ENCODE peak calls at places on chromosomes 12 and 14, in eight cellular contexts. One of them, this sample, is unnamed.

GRCh38 chr14:57182760-57183503 is 85.8 kb downstream of the EXOC5 start:
- DNase-seq in heart left ventricle: no peak
- DNase-seq in type B pancreatic cell: no peak
- DNase-seq in left cardiac atrium: no peak
- DNase-seq in activated CD8-positive, alpha-beta memory T cell treated with anti-CD3 and anti-CD28 coated beads, Interleukin-2, amount 10 ng/mL, durations not matched to agents 7 days and 5 days: no peak
- DNase-seq in GM04504: no peak
- DNase-seq in ecto neural progenitor cell: peak
- DNase-seq in hepatic stellate cell: no peak
- DNase-seq in this sample: no peak

GRCh38 chr12:70758494-70758845 is 121.2 kb upstream of the PTPRB start:
- DNase-seq in activated CD8-positive, alpha-beta memory T cell treated with anti-CD3 and anti-CD28 coated beads, Interleukin-2, amount 10 ng/mL, durations not matched to agents 7 days and 5 days: no peak
- DNase-seq in ecto neural progenitor cell: no peak
- DNase-seq in type B pancreatic cell: no peak
- DNase-seq in heart left ventricle: no peak
- DNase-seq in left cardiac atrium: no peak
- DNase-seq in hepatic stellate cell: no peak
- DNase-seq in GM04504: no peak
- DNase-seq in this sample: no peak

GRCh38 chr12:71449373-71450070 is 9.9 kb downstream of the LGR5 start:
- DNase-seq in GM04504: no peak
- DNase-seq in type B pancreatic cell: no peak
- DNase-seq in ecto neural progenitor cell: no peak
- DNase-seq in left cardiac atrium: no peak
- DNase-seq in hepatic stellate cell: no peak
- DNase-seq in activated CD8-positive, alpha-beta memory T cell treated with anti-CD3 and anti-CD28 coated beads, Interleukin-2, amount 10 ng/mL, durations not matched to agents 7 days and 5 days: no peak
- DNase-seq in heart left ventricle: no peak
- DNase-seq in this sample: no peak

GRCh38 chr12:109701064-109701463 is 12.6 kb upstream of the FAM222A start:
- DNase-seq in type B pancreatic cell: no peak
- DNase-seq in GM04504: no peak
- DNase-seq in ecto neural progenitor cell: no peak
- DNase-seq in left cardiac atrium: no peak
- DNase-seq in hepatic stellate cell: no peak
- DNase-seq in activated CD8-positive, alpha-beta memory T cell treated with anti-CD3 and anti-CD28 coated beads, Interleukin-2, amount 10 ng/mL, durations not matched to agents 7 days and 5 days: no peak
- DNase-seq in heart left ventricle: no peak
- DNase-seq in this sample: no peak

GRCh38 chr12:75404231-75404630 is 13.3 kb downstream of the GLIPR1L2 start:
- DNase-seq in ecto neural progenitor cell: no peak
- DNase-seq in heart left ventricle: no peak
- DNase-seq in left cardiac atrium: no peak
- DNase-seq in activated CD8-positive, alpha-beta memory T cell treated with anti-CD3 and anti-CD28 coated beads, Interleukin-2, amount 10 ng/mL, durations not matched to agents 7 days and 5 days: no peak
- DNase-seq in type B pancreatic cell: no peak
- DNase-seq in GM04504: no peak
- DNase-seq in hepatic stellate cell: no peak
- DNase-seq in this sample: no peak

GRCh38 chr12:31362115-31362758 is 36.3 kb upstream of the SINHCAF start:
- DNase-seq in activated CD8-positive, alpha-beta memory T cell treated with anti-CD3 and anti-CD28 coated beads, Interleukin-2, amount 10 ng/mL, durations not matched to agents 7 days and 5 days: peak
- DNase-seq in heart left ventricle: no peak
- DNase-seq in hepatic stellate cell: no peak
- DNase-seq in ecto neural progenitor cell: peak
- DNase-seq in left cardiac atrium: no peak
- DNase-seq in type B pancreatic cell: no peak
- DNase-seq in GM04504: no peak
- DNase-seq in this sample: no peak

GRCh38 chr12:127726928-127727327 is 540.0 kb upstream of the TMEM132C start:
- DNase-seq in GM04504: no peak
- DNase-seq in type B pancreatic cell: no peak
- DNase-seq in heart left ventricle: no peak
- DNase-seq in ecto neural progenitor cell: no peak
- DNase-seq in activated CD8-positive, alpha-beta memory T cell treated with anti-CD3 and anti-CD28 coated beads, Interleukin-2, amount 10 ng/mL, durations not matched to agents 7 days and 5 days: no peak
- DNase-seq in hepatic stellate cell: no peak
- DNase-seq in left cardiac atrium: no peak
- DNase-seq in this sample: no peak

GRCh38 chr12:54028324-54029201 is at the start of gene HOXC6:
- DNase-seq in ecto neural progenitor cell: peak
- DNase-seq in type B pancreatic cell: no peak
- DNase-seq in activated CD8-positive, alpha-beta memory T cell treated with anti-CD3 and anti-CD28 coated beads, Interleukin-2, amount 10 ng/mL, durations not matched to agents 7 days and 5 days: no peak
- DNase-seq in left cardiac atrium: no peak
- DNase-seq in heart left ventricle: no peak
- DNase-seq in GM04504: no peak
- DNase-seq in hepatic stellate cell: no peak
- DNase-seq in this sample: no peak

GRCh38 chr12:14612895-14613294 is 45.2 kb upstream of the PLBD1 start:
- DNase-seq in type B pancreatic cell: no peak
- DNase-seq in ecto neural progenitor cell: no peak
- DNase-seq in hepatic stellate cell: no peak
- DNase-seq in GM04504: no peak
- DNase-seq in heart left ventricle: no peak
- DNase-seq in activated CD8-positive, alpha-beta memory T cell treated with anti-CD3 and anti-CD28 coated beads, Interleukin-2, amount 10 ng/mL, durations not matched to agents 7 days and 5 days: no peak
- DNase-seq in left cardiac atrium: no peak
- DNase-seq in this sample: no peak

GRCh38 chr14:95490727-95491451 is 25.6 kb downstream of the SYNE3 start:
- DNase-seq in activated CD8-positive, alpha-beta memory T cell treated with anti-CD3 and anti-CD28 coated beads, Interleukin-2, amount 10 ng/mL, durations not matched to agents 7 days and 5 days: no peak
- DNase-seq in ecto neural progenitor cell: no peak
- DNase-seq in left cardiac atrium: peak
- DNase-seq in heart left ventricle: peak
- DNase-seq in type B pancreatic cell: no peak
- DNase-seq in hepatic stellate cell: no peak
- DNase-seq in GM04504: no peak
- DNase-seq in this sample: no peak

GRCh38 chr12:89863332-89863938 is 154.8 kb upstream of the ATP2B1 start:
- DNase-seq in activated CD8-positive, alpha-beta memory T cell treated with anti-CD3 and anti-CD28 coated beads, Interleukin-2, amount 10 ng/mL, durations not matched to agents 7 days and 5 days: peak
- DNase-seq in hepatic stellate cell: no peak
- DNase-seq in ecto neural progenitor cell: no peak
- DNase-seq in heart left ventricle: no peak
- DNase-seq in GM04504: no peak
- DNase-seq in type B pancreatic cell: no peak
- DNase-seq in left cardiac atrium: no peak
- DNase-seq in this sample: no peak

GRCh38 chr12:49984476-49984890 is 11.7 kb downstream of the AQP6 start:
- DNase-seq in activated CD8-positive, alpha-beta memory T cell treated with anti-CD3 and anti-CD28 coated beads, Interleukin-2, amount 10 ng/mL, durations not matched to agents 7 days and 5 days: no peak
- DNase-seq in ecto neural progenitor cell: peak
- DNase-seq in GM04504: no peak
- DNase-seq in hepatic stellate cell: no peak
- DNase-seq in heart left ventricle: no peak
- DNase-seq in left cardiac atrium: no peak
- DNase-seq in type B pancreatic cell: no peak
- DNase-seq in this sample: peak

GRCh38 chr14:36508418-36509051 is 11.5 kb downstream of the NKX2-1 start:
- DNase-seq in type B pancreatic cell: no peak
- DNase-seq in heart left ventricle: no peak
- DNase-seq in ecto neural progenitor cell: peak
- DNase-seq in GM04504: no peak
- DNase-seq in hepatic stellate cell: no peak
- DNase-seq in left cardiac atrium: no peak
- DNase-seq in activated CD8-positive, alpha-beta memory T cell treated with anti-CD3 and anti-CD28 coated beads, Interleukin-2, amount 10 ng/mL, durations not matched to agents 7 days and 5 days: no peak
- DNase-seq in this sample: peak

GRCh38 chr14:36773558-36773957 is 111.9 kb downstream of the PAX9 start:
- DNase-seq in activated CD8-positive, alpha-beta memory T cell treated with anti-CD3 and anti-CD28 coated beads, Interleukin-2, amount 10 ng/mL, durations not matched to agents 7 days and 5 days: no peak
- DNase-seq in ecto neural progenitor cell: no peak
- DNase-seq in left cardiac atrium: no peak
- DNase-seq in GM04504: no peak
- DNase-seq in hepatic stellate cell: no peak
- DNase-seq in heart left ventricle: no peak
- DNase-seq in type B pancreatic cell: no peak
- DNase-seq in this sample: no peak

GRCh38 chr12:105113094-105113493 is 5.6 kb downstream of the WASHC4 start:
- DNase-seq in hepatic stellate cell: no peak
- DNase-seq in ecto neural progenitor cell: no peak
- DNase-seq in type B pancreatic cell: no peak
- DNase-seq in GM04504: no peak
- DNase-seq in left cardiac atrium: no peak
- DNase-seq in activated CD8-positive, alpha-beta memory T cell treated with anti-CD3 and anti-CD28 coated beads, Interleukin-2, amount 10 ng/mL, durations not matched to agents 7 days and 5 days: no peak
- DNase-seq in heart left ventricle: no peak
- DNase-seq in this sample: no peak

GRCh38 chr14:104161601-104162367 is 23.4 kb downstream of the KIF26A start:
- DNase-seq in GM04504: no peak
- DNase-seq in activated CD8-positive, alpha-beta memory T cell treated with anti-CD3 and anti-CD28 coated beads, Interleukin-2, amount 10 ng/mL, durations not matched to agents 7 days and 5 days: no peak
- DNase-seq in type B pancreatic cell: no peak
- DNase-seq in ecto neural progenitor cell: no peak
- DNase-seq in heart left ventricle: no peak
- DNase-seq in left cardiac atrium: no peak
- DNase-seq in hepatic stellate cell: no peak
- DNase-seq in this sample: no peak

GRCh38 chr12:28017126-28017872 is 44.8 kb upstream of the PTHLH start:
- DNase-seq in ecto neural progenitor cell: no peak
- DNase-seq in left cardiac atrium: no peak
- DNase-seq in activated CD8-positive, alpha-beta memory T cell treated with anti-CD3 and anti-CD28 coated beads, Interleukin-2, amount 10 ng/mL, durations not matched to agents 7 days and 5 days: no peak
- DNase-seq in heart left ventricle: no peak
- DNase-seq in hepatic stellate cell: no peak
- DNase-seq in GM04504: no peak
- DNase-seq in type B pancreatic cell: no peak
- DNase-seq in this sample: no peak

GRCh38 chr14:34380446-34380845 is 81.6 kb downstream of the SPTSSA start:
- DNase-seq in type B pancreatic cell: no peak
- DNase-seq in heart left ventricle: no peak
- DNase-seq in ecto neural progenitor cell: no peak
- DNase-seq in activated CD8-positive, alpha-beta memory T cell treated with anti-CD3 and anti-CD28 coated beads, Interleukin-2, amount 10 ng/mL, durations not matched to agents 7 days and 5 days: no peak
- DNase-seq in hepatic stellate cell: no peak
- DNase-seq in left cardiac atrium: no peak
- DNase-seq in GM04504: no peak
- DNase-seq in this sample: no peak

GRCh38 chr12:88958961-88959360 is 378.7 kb upstream of the KITLG start:
- DNase-seq in GM04504: no peak
- DNase-seq in ecto neural progenitor cell: no peak
- DNase-seq in hepatic stellate cell: no peak
- DNase-seq in heart left ventricle: no peak
- DNase-seq in type B pancreatic cell: no peak
- DNase-seq in activated CD8-positive, alpha-beta memory T cell treated with anti-CD3 and anti-CD28 coated beads, Interleukin-2, amount 10 ng/mL, durations not matched to agents 7 days and 5 days: no peak
- DNase-seq in left cardiac atrium: no peak
- DNase-seq in this sample: no peak

GRCh38 chr12:62794218-62794583 is 140.7 kb downstream of the PPM1H start:
- DNase-seq in GM04504: no peak
- DNase-seq in ecto neural progenitor cell: no peak
- DNase-seq in type B pancreatic cell: no peak
- DNase-seq in heart left ventricle: no peak
- DNase-seq in activated CD8-positive, alpha-beta memory T cell treated with anti-CD3 and anti-CD28 coated beads, Interleukin-2, amount 10 ng/mL, durations not matched to agents 7 days and 5 days: no peak
- DNase-seq in left cardiac atrium: no peak
- DNase-seq in hepatic stellate cell: no peak
- DNase-seq in this sample: no peak

GRCh38 chr12:109804820-109805761 is 28.1 kb downstream of the TRPV4 start:
- DNase-seq in GM04504: peak
- DNase-seq in hepatic stellate cell: peak
- DNase-seq in ecto neural progenitor cell: peak
- DNase-seq in left cardiac atrium: peak
- DNase-seq in type B pancreatic cell: peak
- DNase-seq in activated CD8-positive, alpha-beta memory T cell treated with anti-CD3 and anti-CD28 coated beads, Interleukin-2, amount 10 ng/mL, durations not matched to agents 7 days and 5 days: peak
- DNase-seq in heart left ventricle: peak
- DNase-seq in this sample: peak

GRCh38 chr12:49094104-49094948 is at the start of gene DHH:
- DNase-seq in hepatic stellate cell: no peak
- DNase-seq in ecto neural progenitor cell: peak
- DNase-seq in left cardiac atrium: peak
- DNase-seq in GM04504: no peak
- DNase-seq in activated CD8-positive, alpha-beta memory T cell treated with anti-CD3 and anti-CD28 coated beads, Interleukin-2, amount 10 ng/mL, durations not matched to agents 7 days and 5 days: no peak
- DNase-seq in type B pancreatic cell: no peak
- DNase-seq in heart left ventricle: peak
- DNase-seq in this sample: peak

GRCh38 chr12:95532851-95533250 is 18.4 kb downstream of the USP44 start:
- DNase-seq in activated CD8-positive, alpha-beta memory T cell treated with anti-CD3 and anti-CD28 coated beads, Interleukin-2, amount 10 ng/mL, durations not matched to agents 7 days and 5 days: no peak
- DNase-seq in left cardiac atrium: no peak
- DNase-seq in hepatic stellate cell: no peak
- DNase-seq in GM04504: no peak
- DNase-seq in type B pancreatic cell: no peak
- DNase-seq in ecto neural progenitor cell: no peak
- DNase-seq in heart left ventricle: no peak
- DNase-seq in this sample: no peak

This sample was measured in upper lobe of right lung.